ENCODE peak calls at places on chromosomes 1 and 21, in five cellular contexts. C is psoas muscle, E is GM12865, V is cardiac muscle cell, D is AG09319. F is an unnamed sample.

GRCh38 chr1:155226188-155226909 is 17.9 kb downstream of the MTX1 start:
- DNase-seq in C (peak; percentile 73), E (peak; percentile 88), V (peak; percentile 87), D (no peak), F (no peak)

GRCh38 chr1:81029266-81029665 is 771.5 kb upstream of the ADGRL2 start:
- DNase-seq in C (no peak), E (no peak), V (peak; percentile 35), D (no peak), F (no peak)

GRCh38 chr1:55420021-55420420 is 204.9 kb upstream of the USP24 start:
- DNase-seq in C (no peak), E (no peak), V (no peak), D (no peak), F (no peak)

GRCh38 chr1:221858758-221859157 is 116.9 kb upstream of the DUSP10 start:
- DNase-seq in C (peak; percentile 24), E (no peak), V (peak; percentile 30), D (no peak), F (no peak)

GRCh38 chr1:155392898-155393411 is 72.3 kb downstream of the RUSC1 start:
- DNase-seq in C (no peak), E (no peak), V (peak; percentile 73), D (no peak), F (no peak)

GRCh38 chr1:158793604-158794003 is 12.6 kb upstream of the OR6N2 start:
- DNase-seq in C (no peak), E (peak; percentile 45), V (peak; percentile 6), D (no peak), F (no peak)

GRCh38 chr1:155261401-155261887 is 716 bp downstream of the SCAMP3 start:
- DNase-seq in C (no peak), E (peak; percentile 59), V (no peak), D (no peak), F (no peak)

GRCh38 chr1:208007319-208007937 is 96.5 kb upstream of the CD34 start:
- DNase-seq in C (no peak), E (peak; percentile 10), V (peak; percentile 21), D (no peak), F (no peak)

GRCh38 chr21:34933609-34934345 is 115.3 kb downstream of the RUNX1 start:
- DNase-seq in C (no peak), E (peak; percentile 25), V (no peak), D (no peak), F (no peak)

GRCh38 chr1:225942574-225942973 is 1.6 kb upstream of the LEFTY2 start:
- DNase-seq in C (no peak), E (peak; percentile 88), V (no peak), D (no peak), F (no peak)

GRCh38 chr1:38789498-38790169 is 69.9 kb downstream of the RRAGC start:
- DNase-seq in C (no peak), E (no peak), V (peak; percentile 14), D (no peak), F (no peak)

GRCh38 chr1:54837002-54837853 is 36.1 kb upstream of the TTC22 start:
- DNase-seq in C (no peak), E (no peak), V (no peak), D (no peak), F (peak; percentile 35)

GRCh38 chr1:85330206-85330605 is 53.8 kb upstream of the BCL10 start:
- DNase-seq in C (no peak), E (no peak), V (peak; percentile 90), D (peak; percentile 71), F (no peak)

GRCh38 chr1:40740039-40740991 is 43.3 kb upstream of the KCNQ4 start:
- DNase-seq in C (no peak), E (no peak), V (no peak), D (no peak), F (no peak)

DNA sequence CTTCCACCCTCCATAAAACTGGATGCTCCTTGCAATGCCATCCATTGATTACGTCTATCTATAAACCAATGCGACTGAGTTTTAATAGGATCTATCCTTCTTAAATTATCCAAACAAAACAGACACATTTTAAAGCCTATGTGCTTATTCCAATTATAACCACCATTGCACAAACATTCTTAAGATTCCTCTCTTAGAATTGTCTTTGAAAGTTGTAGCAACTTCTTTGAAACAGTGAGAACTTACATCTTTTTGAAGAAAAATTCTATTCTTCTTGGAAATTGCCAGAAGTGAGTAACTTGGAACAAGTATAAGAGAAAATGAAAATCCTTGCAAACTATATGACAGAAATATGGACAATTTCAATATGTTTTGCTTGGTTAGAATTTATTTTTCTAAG is at the start of gene KRTAP26-1:
- DNase-seq in C (no peak), E (no peak), V (no peak), D (no peak), F (no peak)
- TF ChIP-seq CTCF in C (no peak), E (no peak), V (no peak), D (no peak), F (no peak)

DNA sequence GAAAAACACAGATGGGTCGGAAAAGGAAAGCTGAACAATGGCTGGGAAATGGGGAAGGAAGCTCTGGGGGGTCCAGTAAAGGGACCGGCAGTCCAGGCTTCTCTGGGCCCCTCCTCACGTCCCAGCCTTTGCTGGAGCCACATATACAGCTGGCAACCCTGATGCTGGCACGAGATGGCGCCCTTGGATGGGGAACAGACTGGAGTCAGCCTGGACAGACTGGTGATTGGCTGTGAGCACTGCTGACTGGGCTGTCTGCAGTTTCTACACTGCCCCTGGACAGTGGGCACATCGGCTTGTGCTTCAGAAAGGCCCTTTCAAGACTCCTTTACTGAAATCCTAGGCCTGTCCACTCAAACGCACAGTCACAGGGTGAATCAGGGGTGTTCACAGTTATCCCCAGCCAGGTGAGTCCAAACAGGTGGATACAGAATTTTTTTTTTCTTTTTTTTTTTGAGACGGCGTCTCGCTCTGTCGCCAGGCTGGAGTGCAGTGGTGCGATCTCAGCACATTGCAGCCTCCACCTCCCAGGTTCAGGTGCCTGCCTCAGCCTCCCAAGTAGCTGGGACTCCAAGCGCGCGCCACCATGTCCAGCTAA is 31.1 kb upstream of the ZBTB40 start:
- DNase-seq in C (peak; percentile 82), E (peak; percentile 66), V (peak; percentile 87), D (peak; percentile 28), F (peak; percentile 96)
- TF ChIP-seq CTCF in C (peak; percentile 76), E (peak; percentile 75), V (peak; percentile 88), D (peak; percentile 92), F (peak; percentile 94)

DNA sequence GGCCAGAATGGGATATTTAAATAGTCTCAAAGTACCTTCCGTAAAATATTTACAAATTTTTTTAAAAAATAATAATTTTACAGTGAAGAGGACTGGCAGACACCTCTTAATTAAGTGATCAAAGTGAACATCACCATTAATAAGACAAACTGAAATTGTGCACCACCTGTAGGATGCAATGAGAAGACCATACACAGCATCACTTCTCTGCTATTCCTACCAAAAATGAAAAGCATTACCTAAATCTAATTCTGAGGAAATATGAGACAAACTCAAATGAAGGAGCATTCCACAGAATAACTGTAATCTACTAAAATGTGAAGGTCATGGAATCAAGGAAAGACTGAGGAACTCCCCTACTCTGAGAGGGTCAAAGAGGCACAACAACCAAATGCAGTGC is 68.2 kb upstream of the PRDX6 start:
- DNase-seq in C (no peak), E (no peak), V (no peak), D (no peak), F (no peak)
- TF ChIP-seq CTCF in C (no peak), E (no peak), V (no peak), D (no peak), F (peak; percentile 48)

GRCh38 chr1:232793944-232794343 is 11.3 kb upstream of the MAP10 start:
- DNase-seq in C (no peak), E (peak; percentile 44), V (peak; percentile 35), D (no peak), F (no peak)
- TF ChIP-seq CTCF in C (peak; percentile 19), E (no peak), V (no peak), D (peak; percentile 50), F (peak; percentile 59)

GRCh38 chr1:110390096-110390495 is 730 bp downstream of the SLC16A4 start:
- DNase-seq in C (peak; percentile 37), E (no peak), V (peak; percentile 71), D (peak; percentile 76), F (no peak)
- TF ChIP-seq CTCF in C (no peak), E (no peak), V (peak; percentile 17), D (no peak), F (peak; percentile 34)

DNA sequence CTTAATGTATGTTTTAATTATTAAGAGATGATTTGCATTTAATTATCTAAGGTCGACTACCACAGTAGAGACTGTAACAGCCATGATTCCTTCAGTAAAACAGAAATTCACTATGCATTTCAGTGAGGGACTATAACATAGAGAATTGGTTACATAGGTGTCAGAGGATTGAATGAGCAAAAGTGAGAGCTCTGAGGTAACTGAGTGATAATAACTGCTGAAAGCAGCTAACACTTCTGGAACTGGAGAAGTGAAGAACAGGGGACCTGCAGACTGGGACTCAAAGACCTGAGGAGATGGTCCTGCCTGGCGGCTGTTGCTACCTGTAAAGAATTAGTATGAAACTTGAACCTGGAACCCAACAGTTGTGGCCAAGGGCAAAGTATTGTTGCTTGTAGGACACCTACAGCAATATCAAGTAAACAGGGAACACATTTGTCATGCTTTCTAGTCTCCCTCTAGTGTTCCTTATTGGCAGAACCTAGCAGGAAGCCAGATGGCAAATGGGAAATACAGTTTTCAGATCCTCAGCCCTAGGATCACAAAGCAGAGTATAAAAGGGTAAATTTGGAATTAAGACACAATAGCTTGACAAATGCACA is 110.6 kb downstream of the HS2ST1 start:
- DNase-seq in C (no peak), E (peak; percentile 52), V (peak; percentile 54), D (peak; percentile 2), F (no peak)
- TF ChIP-seq CTCF in C (peak; percentile 54), E (peak; percentile 32), V (peak; percentile 62), D (peak; percentile 53), F (peak; percentile 76)

DNA sequence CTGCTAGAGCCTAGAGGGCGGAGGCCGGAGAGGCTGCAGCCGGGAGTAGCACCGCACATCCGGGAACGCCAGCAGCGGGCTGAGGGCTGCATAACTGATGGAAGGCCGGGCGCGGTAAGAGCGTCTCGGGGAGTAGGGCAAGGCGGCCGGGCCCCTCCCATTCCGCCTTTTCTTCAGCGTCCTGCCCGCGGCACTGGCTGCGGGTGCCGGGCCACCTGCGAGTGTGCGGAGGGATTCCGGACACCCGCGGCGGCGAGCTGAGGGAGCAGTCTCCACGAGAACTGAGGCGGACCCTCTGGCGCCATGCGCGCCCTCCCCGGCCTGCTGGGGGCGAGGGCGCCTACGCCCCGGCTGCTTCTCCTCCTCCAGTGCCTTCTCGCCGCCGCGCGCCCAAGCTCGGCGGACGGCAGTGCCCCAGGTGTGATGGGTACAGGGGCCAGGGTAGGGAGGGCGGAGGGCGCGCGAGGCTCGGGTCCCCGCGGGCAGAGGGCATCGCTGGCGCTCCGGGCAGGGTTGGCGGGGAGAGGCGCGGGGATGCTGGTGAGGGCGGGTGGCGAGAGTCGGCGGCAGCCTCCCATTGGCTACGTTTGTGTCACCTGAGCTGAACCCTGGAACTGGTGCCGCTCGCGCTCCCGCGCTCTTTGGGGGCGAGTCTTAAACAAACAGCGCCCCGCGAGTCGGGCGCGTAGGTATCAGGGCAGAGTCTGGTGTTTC is 334.4 kb downstream of the SRGAP2C start:
- DNase-seq in C (peak; percentile 40), E (peak; percentile 0), V (peak; percentile 9), D (no peak), F (peak; percentile 90)
- TF ChIP-seq CTCF in C (no peak), E (no peak), V (no peak), D (no peak), F (peak; percentile 28)